ENCODE peak calls at places on chromosomes 11 and 22, in five cellular contexts. L is heart left ventricle, A is upper lobe of left lung, F is esophagus squamous epithelium, P is lower lobe of right lung. K is an unnamed sample. For H3K27me3, the result is how much of the 10 kb centered on the place peaks cover.

GRCh38 chr11:129546266-129546665 is 170.6 kb downstream of the BARX2 start:
- DNase-seq in P (no peak), F (no peak), A (no peak), L (no peak), K (no peak)

GRCh38 chr11:2799881-2800654 is 85.5 kb downstream of the CDKN1C start:
- DNase-seq in F (no peak), L (peak), A (no peak), P (peak), K (peak)

GRCh38 chr11:2734181-2735052 is 34.6 kb upstream of the KCNQ1OT1 start:
- DNase-seq in P (no peak), L (peak), A (peak), F (no peak), K (no peak)

GRCh38 chr11:77127969-77128691 is at the start of gene MYO7A:
- DNase-seq in F (no peak), A (peak), P (no peak), L (peak), K (peak)

GRCh38 chr11:97722721-97723120 is 1298.0 kb upstream of the CNTN5 start:
- DNase-seq in F (no peak), A (no peak), L (no peak), P (no peak), K (peak)

GRCh38 chr11:11982975-11983374 is 25.5 kb downstream of the DKK3 start:
- DNase-seq in L (no peak), A (no peak), F (no peak), P (no peak), K (no peak)

GRCh38 chr11:17734418-17734911 is at the start of gene KCNC1:
- DNase-seq in F (no peak), P (no peak), A (peak), L (no peak), K (peak)

GRCh38 chr11:47325271-47326041 is 27.0 kb downstream of the MYBPC3 start:
- DNase-seq in P (no peak), L (no peak), F (no peak), A (no peak), K (no peak)

GRCh38 chr11:116913000-116913399 is 75.6 kb upstream of the APOA1 start:
- DNase-seq in A (no peak), P (no peak), F (no peak), L (no peak), K (no peak)

GRCh38 chr22:17912942-17913704 is 111.2 kb downstream of the MICAL3 start:
- DNase-seq in L (no peak), P (no peak), A (no peak), F (no peak), K (peak)

GRCh38 chr11:76083563-76084451 is 122.5 kb downstream of the WNT11 start:
- DNase-seq in L (no peak), A (no peak), P (no peak), F (no peak), K (no peak)

GRCh38 chr11:18618341-18619025 is 15.7 kb downstream of the SPTY2D1 start:
- DNase-seq in F (no peak), L (no peak), P (no peak), A (no peak), K (no peak)

GRCh38 chr11:11022126-11022730 is 164.4 kb upstream of the ZBED5 start:
- DNase-seq in P (no peak), L (no peak), A (no peak), F (no peak), K (no peak)

GRCh38 chr11:17277024-17277584 is 565 bp downstream of the NUCB2 start:
- DNase-seq in P (no peak), L (no peak), A (no peak), F (no peak), K (no peak)

GRCh38 chr11:111910637-111911562 is 670 bp downstream of the CRYAB start:
- DNase-seq in F (no peak), L (no peak), P (no peak), A (no peak), K (no peak)
- TF ChIP-seq CTCF in F (no peak), L (no peak), P (no peak), A (no peak), K (no peak)

GRCh38 chr11:126158054-126158791 is 53.2 kb downstream of the RPUSD4 start:
- DNase-seq in F (no peak), L (no peak), A (no peak), P (no peak), K (no peak)
- H3K27me3 ChIP-seq in F (under half), L (under half), A (under half), P (under half), K (under half)

GRCh38 chr22:19970479-19971275 is 29.1 kb upstream of the TXNRD2 start:
- DNase-seq in A (peak), L (peak), F (no peak), P (peak), K (peak)
- TF ChIP-seq CTCF in A (peak), L (peak), F (peak), P (peak), K (peak)

GRCh38 chr22:49011379-49011768 is 816.3 kb downstream of the BRD1 start:
- DNase-seq in A (peak), L (no peak), P (peak), F (no peak), K (peak)
- H3K27me3 ChIP-seq in A (under half), L (under half), P (under half), F (under half), K (under half)

DNA sequence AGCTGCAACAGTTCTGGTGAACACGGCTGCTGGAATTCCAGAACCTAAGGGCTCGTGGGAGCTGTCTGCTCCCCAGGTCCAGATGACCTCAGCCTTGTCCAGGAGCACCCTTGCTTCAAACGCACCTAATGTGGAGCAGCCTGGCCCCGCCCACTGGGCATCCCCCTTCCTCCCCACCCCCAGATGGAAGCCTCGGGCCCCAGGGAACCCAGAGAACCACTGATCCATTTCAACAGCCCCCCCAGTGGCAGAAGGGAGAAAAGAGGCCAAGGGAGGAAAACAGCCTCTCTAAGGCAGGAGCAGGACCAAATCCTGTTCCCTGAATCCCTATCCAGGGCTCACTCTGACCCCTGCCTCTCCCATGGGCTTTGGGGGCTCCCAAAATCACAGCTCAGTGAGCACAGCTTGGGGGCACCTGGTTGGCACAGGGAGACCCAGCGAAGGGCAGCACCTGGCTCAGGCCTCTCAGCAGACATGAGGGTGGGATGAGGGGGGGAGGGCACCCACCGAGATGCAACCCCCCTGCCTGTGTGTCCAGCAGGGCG is 1.2 kb downstream of the CYTH4 start:
- DNase-seq in L (peak), P (no peak), F (no peak), A (no peak), K (no peak)
- TF ChIP-seq CTCF in L (no peak), P (no peak), F (peak), A (no peak), K (no peak)